ENCODE peak calls at places on chromosomes 3 and 15, in four cellular contexts. T is RPMI8226; U is activated CD4-positive, CD25-positive, alpha-beta regulatory T cell; I is stimulated activated CD4-positive, alpha-beta T cell treated with anti-CD3 and anti-CD28 coated beads, Interleukin-15, amount 100 ng/mL, for 1 hour. D is an unnamed sample.

GRCh38 chr3:157982359-157982758 is 123.9 kb downstream of the SHOX2 start:
- DNase-seq in T (no peak), U (no peak), I (no peak), D (no peak)

GRCh38 chr3:8712045-8712870 is 21.3 kb upstream of the CAV3 start:
- DNase-seq in T (peak), U (no peak), I (no peak), D (peak)

GRCh38 chr3:46239301-46239938 is 2.8 kb upstream of the CCR3 start:
- DNase-seq in T (no peak), U (no peak), I (no peak), D (no peak)

GRCh38 chr15:70519004-70519365 is 244.4 kb downstream of the UACA start:
- DNase-seq in T (no peak), U (no peak), I (no peak), D (no peak)

GRCh38 chr3:183400352-183400751 is 28.1 kb downstream of the MCF2L2 start:
- DNase-seq in T (no peak), U (no peak), I (no peak), D (no peak)

GRCh38 chr15:66927326-66928077 is 137.9 kb upstream of the SMAD3 start:
- DNase-seq in T (no peak), U (no peak), I (no peak), D (no peak)

GRCh38 chr15:26713498-26713897 is 59.4 kb downstream of the GABRB3 start:
- DNase-seq in T (no peak), U (no peak), I (no peak), D (peak)

GRCh38 chr15:101152914-101153313 is 98.9 kb downstream of the CHSY1 start:
- DNase-seq in T (peak), U (no peak), I (no peak), D (peak)

GRCh38 chr3:147462856-147463255 is 53.7 kb downstream of the ZIC1 start:
- DNase-seq in T (no peak), U (no peak), I (no peak), D (no peak)

GRCh38 chr15:70492240-70493177 is 270.8 kb downstream of the UACA start:
- DNase-seq in T (peak), U (peak), I (peak), D (peak)

GRCh38 chr3:176697284-176697889 is 499.9 kb downstream of the TBL1XR1 start:
- DNase-seq in T (no peak), U (no peak), I (no peak), D (no peak)

GRCh38 chr15:31366169-31366734 is 39.6 kb downstream of the KLF13 start:
- DNase-seq in T (no peak), U (no peak), I (no peak), D (no peak)

GRCh38 chr3:56724580-56725142 is 41.6 kb upstream of the TASOR start:
- DNase-seq in T (no peak), U (no peak), I (no peak), D (no peak)

GRCh38 chr3:127114337-127115070 is 78.4 kb upstream of the PRR23E start:
- DNase-seq in T (no peak), U (no peak), I (no peak), D (no peak)

GRCh38 chr3:23944007-23944760 is 902 bp upstream of the NR1D2 start:
- DNase-seq in T (no peak), U (no peak), I (no peak), D (no peak)

GRCh38 chr15:29805043-29805707 is 17.1 kb downstream of the TJP1 start:
- DNase-seq in T (no peak), U (no peak), I (no peak), D (no peak)

GRCh38 chr15:100111103-100112060 is 230.4 kb downstream of the ADAMTS17 start:
- DNase-seq in T (peak), U (no peak), I (no peak), D (no peak)

GRCh38 chr15:88476635-88477038 is 9.1 kb downstream of the MRPS11 start:
- DNase-seq in T (peak), U (no peak), I (no peak), D (peak)

GRCh38 chr3:56806407-56806806 is 4.7 kb upstream of the ARHGEF3 start:
- DNase-seq in T (no peak), U (no peak), I (no peak), D (no peak)

GRCh38 chr3:114362815-114363214 is 69.0 kb downstream of the TIGIT start:
- DNase-seq in T (no peak), U (no peak), I (no peak), D (peak)

GRCh38 chr15:69659454-69660050 is 206.9 kb downstream of the RPLP1 start:
- DNase-seq in T (no peak), U (no peak), I (no peak), D (no peak)

D was measured in Karpas-422.